ENCODE peak calls at places on chromosomes 16 and 17, in eight cellular contexts. H, P, X, I, N, T, E and B are unnamed samples.

GRCh38 chr16:66858740-66859396 is 14.7 kb downstream of the CA7 start:
- DNase-seq in H (no peak), P (peak), X (peak), I (no peak), N (peak), T (peak), E (peak), B (no peak)

GRCh38 chr17:79791354-79792123 is 5.3 kb downstream of the CBX8 start:
- DNase-seq in H (no peak), P (no peak), X (no peak), I (no peak), N (peak), T (peak), E (no peak), B (no peak)

GRCh38 chr16:75351183-75351582 is 82.1 kb downstream of the CFDP1 start:
- DNase-seq in H (no peak), P (peak), X (no peak), I (no peak), N (no peak), T (no peak), E (no peak), B (no peak)

GRCh38 chr17:81667754-81668153 is 1.2 kb downstream of the CCDC137 start:
- DNase-seq in H (no peak), P (no peak), X (no peak), I (no peak), N (no peak), T (no peak), E (no peak), B (peak)

GRCh38 chr16:2698103-2698870 is 16.0 kb downstream of the KCTD5 start:
- DNase-seq in H (no peak), P (no peak), X (no peak), I (no peak), N (no peak), T (no peak), E (no peak), B (no peak)

GRCh38 chr17:73404246-73404645 is 92.4 kb upstream of the CDC42EP4 start:
- DNase-seq in H (no peak), P (no peak), X (no peak), I (no peak), N (no peak), T (no peak), E (no peak), B (no peak)

GRCh38 chr16:31043898-31044481 is 10.6 kb downstream of the STX4 start:
- DNase-seq in H (no peak), P (no peak), X (no peak), I (no peak), N (no peak), T (no peak), E (no peak), B (no peak)

GRCh38 chr16:64996641-64997040 is 125.2 kb downstream of the CDH11 start:
- DNase-seq in H (no peak), P (no peak), X (no peak), I (no peak), N (no peak), T (no peak), E (no peak), B (no peak)

GRCh38 chr17:6526362-6527152 is 29.8 kb downstream of the PITPNM3 start:
- DNase-seq in H (no peak), P (peak), X (peak), I (no peak), N (no peak), T (no peak), E (no peak), B (no peak)

GRCh38 chr16:48500981-48501380 is 109.0 kb downstream of the N4BP1 start:
- DNase-seq in H (no peak), P (no peak), X (peak), I (no peak), N (no peak), T (no peak), E (no peak), B (no peak)

GRCh38 chr17:7001562-7001961 is 5.7 kb downstream of the ALOX12 start:
- DNase-seq in H (peak), P (no peak), X (peak), I (no peak), N (no peak), T (no peak), E (no peak), B (no peak)

GRCh38 chr16:68386628-68387027 is 61.7 kb downstream of the SMPD3 start:
- DNase-seq in H (no peak), P (no peak), X (peak), I (no peak), N (no peak), T (no peak), E (no peak), B (no peak)

GRCh38 chr16:27281285-27281684 is 12.7 kb upstream of the NSMCE1 start:
- DNase-seq in H (no peak), P (no peak), X (no peak), I (no peak), N (no peak), T (no peak), E (no peak), B (no peak)

GRCh38 chr16:9976641-9977040 is 205.6 kb downstream of the GRIN2A start:
- DNase-seq in H (no peak), P (no peak), X (no peak), I (no peak), N (no peak), T (no peak), E (no peak), B (no peak)

GRCh38 chr16:27529962-27530361 is 19.8 kb downstream of the GTF3C1 start:
- DNase-seq in H (no peak), P (peak), X (no peak), I (peak), N (no peak), T (no peak), E (no peak), B (no peak)

GRCh38 chr17:15154618-15155017 is 110.5 kb downstream of the PMP22 start:
- DNase-seq in H (no peak), P (no peak), X (no peak), I (no peak), N (no peak), T (no peak), E (no peak), B (no peak)

GRCh38 chr16:86748643-86749042 is 170.3 kb downstream of the FOXL1 start:
- DNase-seq in H (no peak), P (no peak), X (no peak), I (no peak), N (no peak), T (no peak), E (no peak), B (no peak)

GRCh38 chr17:82064433-82065192 is 991 bp downstream of the DUS1L start:
- DNase-seq in H (no peak), P (no peak), X (peak), I (no peak), N (no peak), T (no peak), E (peak), B (no peak)

GRCh38 chr17:17793378-17794214 is 43.2 kb downstream of the SREBF1 start:
- DNase-seq in H (no peak), P (no peak), X (no peak), I (no peak), N (no peak), T (no peak), E (no peak), B (no peak)

GRCh38 chr17:17794382-17794781 is 42.4 kb downstream of the SREBF1 start:
- DNase-seq in H (no peak), P (no peak), X (no peak), I (no peak), N (no peak), T (no peak), E (no peak), B (no peak)

GRCh38 chr17:17795946-17796786 is 40.6 kb downstream of the SREBF1 start:
- DNase-seq in H (no peak), P (no peak), X (no peak), I (no peak), N (no peak), T (no peak), E (peak), B (no peak)

GRCh38 chr17:17796787-17797061 is 40.1 kb downstream of the SREBF1 start:
- DNase-seq in H (no peak), P (no peak), X (no peak), I (no peak), N (no peak), T (no peak), E (no peak), B (no peak)

DNA sequence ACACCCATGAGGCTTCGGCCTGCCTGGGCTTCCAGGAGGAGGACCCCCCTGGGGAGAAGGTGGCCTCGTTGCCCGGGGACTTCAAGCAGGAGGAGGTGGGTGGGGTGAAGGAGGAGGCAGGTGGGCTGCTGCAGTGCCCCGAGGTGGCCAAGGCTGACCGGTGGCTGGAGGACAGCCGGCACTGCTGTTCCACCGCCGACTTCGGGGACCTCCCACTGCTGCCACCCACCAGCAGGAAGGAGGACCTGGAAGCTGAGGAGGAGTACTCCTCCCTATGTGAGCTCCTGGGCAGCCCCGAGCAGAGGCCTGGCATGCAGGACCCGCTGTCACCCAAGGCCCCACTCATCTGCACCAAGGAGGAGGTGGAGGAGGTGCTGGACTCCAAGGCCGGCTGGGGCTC is 41.5 kb downstream of the SREBF1 start:
- DNase-seq in H (no peak), P (no peak), X (no peak), I (no peak), N (no peak), T (no peak), E (no peak), B (no peak)
- H3K4me3 ChIP-seq in H (no peak), P (no peak), X (no peak), I (no peak), N (no peak), T (no peak), E (no peak), B (no peak)

DNA sequence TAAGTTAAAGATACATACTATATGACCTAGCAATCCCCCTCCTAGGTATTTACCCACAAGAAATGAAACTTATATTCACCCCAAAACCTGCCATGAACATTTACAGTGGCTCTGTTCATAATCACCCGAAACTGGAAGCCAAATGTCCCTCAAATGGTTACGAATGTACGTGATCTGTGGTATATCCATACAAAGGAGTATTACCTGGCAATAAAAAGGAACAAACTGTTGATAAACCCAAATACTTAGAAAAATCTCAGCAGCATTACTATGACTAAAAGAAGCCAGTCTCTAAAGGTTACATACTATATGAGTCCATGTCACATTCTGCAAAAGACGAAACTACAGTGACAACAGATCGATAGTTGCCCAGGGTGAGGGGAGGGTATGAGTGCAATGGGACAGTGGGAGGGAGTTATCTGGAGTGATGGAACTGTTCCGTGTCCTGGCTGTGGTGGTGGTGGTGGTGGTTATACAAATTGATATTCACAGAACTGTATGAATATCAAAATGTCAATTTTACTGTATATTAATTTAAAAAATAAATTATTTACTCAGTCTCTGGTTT is 9.4 kb downstream of the ZNF652 start:
- DNase-seq in H (no peak), P (no peak), X (peak), I (no peak), N (no peak), T (no peak), E (no peak), B (no peak)
- H3K4me3 ChIP-seq in H (no peak), P (no peak), X (no peak), I (no peak), N (no peak), T (no peak), E (no peak), B (no peak)

GRCh38 chr17:78219396-78220150 is 5.5 kb downstream of the BIRC5 start:
- DNase-seq in H (no peak), P (no peak), X (no peak), I (no peak), N (no peak), T (no peak), E (no peak), B (no peak)

GRCh38 chr17:78214706-78215061 is 631 bp downstream of the BIRC5 start:
- DNase-seq in H (no peak), P (peak), X (no peak), I (no peak), N (no peak), T (no peak), E (no peak), B (no peak)

GRCh38 chr17:78210111-78210510 is 3.9 kb upstream of the BIRC5 start:
- DNase-seq in H (no peak), P (no peak), X (no peak), I (no peak), N (no peak), T (no peak), E (no peak), B (no peak)

GRCh38 chr17:78211032-78211431 is 3.0 kb upstream of the BIRC5 start:
- DNase-seq in H (no peak), P (no peak), X (no peak), I (no peak), N (no peak), T (no peak), E (no peak), B (no peak)

GRCh38 chr17:78214016-78214705 is at the start of gene BIRC5:
- DNase-seq in H (peak), P (peak), X (peak), I (peak), N (peak), T (peak), E (peak), B (peak)
- H3K4me3 ChIP-seq in H (peak), P (peak), X (peak), I (peak), N (peak), T (peak), E (peak), B (peak)

DNA sequence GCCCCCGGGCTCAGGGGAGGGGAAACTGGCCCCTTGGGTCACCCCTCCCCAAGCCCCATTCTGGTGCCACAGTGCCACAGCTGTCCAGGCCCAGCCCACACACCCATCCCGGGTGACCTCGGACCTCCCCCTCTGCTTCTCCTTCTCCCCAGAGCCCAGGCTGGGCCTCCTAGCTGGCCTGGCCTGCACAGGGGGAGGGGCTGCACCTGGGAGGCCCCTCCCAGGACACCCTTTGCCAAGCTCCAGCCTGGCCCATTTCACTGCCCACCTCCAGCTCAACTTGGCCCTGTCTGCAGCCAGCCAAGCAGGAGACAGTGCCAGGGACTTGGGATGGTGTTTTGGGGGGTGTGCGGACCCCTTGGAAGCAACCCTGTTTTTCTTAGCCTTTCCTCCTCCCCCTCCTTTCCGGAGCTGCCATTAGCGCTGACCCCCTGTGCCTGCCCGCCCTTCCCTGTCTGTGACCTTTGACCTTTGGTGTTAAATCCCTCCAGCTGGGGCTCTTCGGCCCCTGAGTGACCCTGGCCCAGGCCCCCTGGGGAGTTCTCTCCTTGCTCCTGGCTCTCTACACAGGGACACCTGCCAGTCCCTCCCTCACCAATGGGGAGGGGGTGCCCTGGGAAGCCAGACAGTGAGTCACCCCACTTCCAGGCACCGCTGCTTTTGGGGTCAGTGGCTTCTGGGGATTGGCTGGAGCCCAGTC is 1.8 kb downstream of the GLIS2 start:
- DNase-seq in H (peak), P (peak), X (no peak), I (no peak), N (peak), T (peak), E (no peak), B (no peak)
- H3K4me3 ChIP-seq in H (peak), P (peak), X (peak), I (peak), N (peak), T (peak), E (peak), B (no peak)

GRCh38 chr17:74883241-74883750 is 10.1 kb downstream of the FADS6 start:
- DNase-seq in H (no peak), P (no peak), X (no peak), I (no peak), N (no peak), T (no peak), E (no peak), B (peak)

GRCh38 chr17:74879308-74879707 is 6.5 kb upstream of the FDXR start:
- DNase-seq in H (no peak), P (no peak), X (no peak), I (no peak), N (no peak), T (no peak), E (no peak), B (no peak)

GRCh38 chr17:74881073-74881472 is 8.3 kb upstream of the FDXR start:
- DNase-seq in H (no peak), P (no peak), X (no peak), I (no peak), N (no peak), T (no peak), E (no peak), B (no peak)

GRCh38 chr17:74878658-74879057 is 5.9 kb upstream of the FDXR start:
- DNase-seq in H (no peak), P (no peak), X (no peak), I (no peak), N (no peak), T (no peak), E (no peak), B (no peak)

GRCh38 chr17:74882517-74883240 is 9.9 kb upstream of the FDXR start:
- DNase-seq in H (no peak), P (no peak), X (no peak), I (no peak), N (no peak), T (no peak), E (no peak), B (no peak)
- H3K4me3 ChIP-seq in H (no peak), P (no peak), X (no peak), I (no peak), N (no peak), T (no peak), E (no peak), B (no peak)

GRCh38 chr17:41490022-41490421 is 312 bp upstream of the KRT36 start:
- DNase-seq in H (no peak), P (no peak), X (no peak), I (no peak), N (no peak), T (no peak), E (no peak), B (no peak)
- H3K4me3 ChIP-seq in H (no peak), P (no peak), X (no peak), I (no peak), N (no peak), T (no peak), E (no peak), B (no peak)

DNA sequence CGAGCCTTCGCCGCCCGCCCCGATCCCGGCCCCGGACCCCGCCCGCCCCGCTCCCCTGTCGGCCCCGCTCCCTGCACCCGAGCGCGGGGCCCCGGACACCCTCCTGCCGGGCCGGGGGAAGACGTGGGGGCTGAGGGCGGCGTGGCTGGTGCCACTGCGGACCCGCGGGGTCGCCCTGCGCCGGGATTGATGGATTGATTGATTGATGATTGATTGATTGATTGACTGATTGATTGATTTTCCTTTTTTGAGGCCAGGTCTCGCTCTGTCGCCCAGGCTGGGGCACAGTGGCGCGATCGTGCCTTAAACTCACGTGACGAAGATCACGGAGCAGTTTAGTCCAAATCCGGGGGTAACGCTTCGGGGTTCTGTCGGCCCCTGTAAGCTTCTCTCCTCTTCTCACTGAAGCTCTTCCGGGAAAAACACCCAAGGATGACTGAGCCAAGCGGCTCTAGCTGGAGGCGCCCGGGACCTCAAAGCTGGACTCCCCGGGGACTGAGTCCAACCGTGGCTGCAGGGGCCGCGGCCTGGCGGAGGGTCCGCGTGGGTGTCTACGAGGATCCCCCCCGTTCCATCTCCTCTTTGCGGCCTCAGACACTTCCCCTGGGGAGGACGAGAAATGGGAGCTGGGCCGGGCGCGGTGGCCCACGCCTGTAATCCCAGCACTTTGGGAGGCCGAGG is 40.2 kb upstream of the BHLHA9 start:
- DNase-seq in H (no peak), P (no peak), X (peak), I (no peak), N (no peak), T (no peak), E (no peak), B (no peak)
- H3K4me3 ChIP-seq in H (peak), P (peak), X (peak), I (peak), N (peak), T (peak), E (peak), B (peak)

GRCh38 chr16:681746-682427 is 1.7 kb downstream of the STUB1 start:
- DNase-seq in H (no peak), P (no peak), X (no peak), I (no peak), N (peak), T (no peak), E (no peak), B (no peak)
- H3K4me3 ChIP-seq in H (peak), P (peak), X (no peak), I (peak), N (peak), T (peak), E (peak), B (peak)

DNA sequence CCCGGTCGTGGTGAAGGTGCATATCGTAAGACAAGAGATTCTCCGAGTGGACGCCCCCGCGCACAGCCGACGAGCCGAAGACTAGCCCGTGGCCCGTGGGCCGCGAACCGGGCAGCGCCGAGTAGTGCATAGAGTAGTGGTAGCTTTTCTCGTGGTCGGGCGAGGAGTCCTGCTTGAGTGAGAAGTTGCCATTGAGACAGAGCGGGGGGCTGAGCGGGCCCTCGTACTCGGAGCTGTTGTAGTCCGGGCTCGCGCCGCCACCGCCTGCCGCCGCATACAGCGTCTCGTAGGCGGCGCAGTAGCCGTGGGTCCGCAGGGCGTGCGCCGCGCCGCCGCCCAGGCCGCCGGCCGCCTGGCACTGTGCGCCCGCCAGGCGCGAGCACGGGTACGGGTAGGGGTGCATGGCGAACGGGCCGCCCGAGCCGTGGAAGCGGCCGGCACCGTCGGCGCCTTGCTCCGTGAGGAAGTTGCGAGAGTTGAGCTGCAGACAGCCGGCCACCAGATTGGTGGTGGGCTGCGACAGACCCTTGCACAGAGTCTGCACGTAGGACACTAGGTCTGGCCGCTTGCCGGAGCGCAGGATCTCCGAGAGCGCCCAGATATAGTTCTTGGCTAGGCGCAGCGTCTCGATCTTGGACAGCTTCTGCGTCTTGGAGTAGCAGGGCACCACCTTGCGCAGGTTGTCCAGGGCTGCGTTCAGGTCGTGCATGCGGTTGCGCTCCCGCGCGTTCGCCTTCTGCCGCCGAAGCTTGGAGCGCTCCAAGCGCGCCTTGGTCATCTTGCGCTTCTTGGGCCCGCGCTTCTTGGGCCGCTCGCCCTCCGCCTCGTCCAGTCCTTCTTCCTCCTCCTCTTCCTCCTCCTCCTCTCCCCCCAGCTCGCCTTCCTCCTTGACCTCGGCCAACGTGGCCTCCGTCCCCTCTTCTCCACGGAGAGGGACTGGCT is 2.0 kb downstream of the NEUROD2 start:
- DNase-seq in H (peak), P (peak), X (no peak), I (no peak), N (peak), T (no peak), E (no peak), B (no peak)
- H3K4me3 ChIP-seq in H (peak), P (no peak), X (peak), I (no peak), N (peak), T (no peak), E (peak), B (no peak)